ENCODE peak calls at places on chromosome 6, in seven cellular contexts. One of them, this sample, is unnamed.

GRCh38 chr6:102356170-102356569 is 962.7 kb downstream of the GRIK2 start:
- DNase-seq in T follicular helper cell: no peak
- DNase-seq in mesothelial cell of epicardium: no peak
- DNase-seq in SK-MEL-5: no peak
- DNase-seq in posterior cingulate gyrus: no peak
- DNase-seq in HTR-8/SVneo: no peak
- DNase-seq in H7: no peak
- DNase-seq in this sample: no peak

GRCh38 chr6:154228521-154228905 is 128.1 kb downstream of the IPCEF1 start:
- DNase-seq in HTR-8/SVneo: no peak
- DNase-seq in H7: no peak
- DNase-seq in T follicular helper cell: no peak
- DNase-seq in posterior cingulate gyrus: no peak
- DNase-seq in mesothelial cell of epicardium: no peak
- DNase-seq in SK-MEL-5: no peak
- DNase-seq in this sample: no peak

GRCh38 chr6:148999921-149000589 is 253.2 kb downstream of the UST start:
- DNase-seq in SK-MEL-5: no peak
- DNase-seq in T follicular helper cell: no peak
- DNase-seq in H7: no peak
- DNase-seq in HTR-8/SVneo: peak
- DNase-seq in mesothelial cell of epicardium: no peak
- DNase-seq in posterior cingulate gyrus: no peak
- DNase-seq in this sample: peak

GRCh38 chr6:1617466-1618304 is 8.0 kb downstream of the FOXC1 start:
- DNase-seq in posterior cingulate gyrus: peak
- DNase-seq in mesothelial cell of epicardium: no peak
- DNase-seq in H7: peak
- DNase-seq in HTR-8/SVneo: no peak
- DNase-seq in SK-MEL-5: no peak
- DNase-seq in T follicular helper cell: no peak
- DNase-seq in this sample: no peak

GRCh38 chr6:116387374-116387773 is 16.6 kb downstream of the DSE start:
- DNase-seq in T follicular helper cell: no peak
- DNase-seq in posterior cingulate gyrus: peak
- DNase-seq in H7: no peak
- DNase-seq in SK-MEL-5: no peak
- DNase-seq in mesothelial cell of epicardium: no peak
- DNase-seq in HTR-8/SVneo: no peak
- DNase-seq in this sample: peak

GRCh38 chr6:43725643-43726580 is 38.3 kb upstream of the MRPS18A start:
- DNase-seq in H7: no peak
- DNase-seq in HTR-8/SVneo: no peak
- DNase-seq in SK-MEL-5: no peak
- DNase-seq in mesothelial cell of epicardium: no peak
- DNase-seq in posterior cingulate gyrus: no peak
- DNase-seq in T follicular helper cell: no peak
- DNase-seq in this sample: no peak

GRCh38 chr6:27477318-27478013 is 4.6 kb upstream of the ZNF184 start:
- DNase-seq in H7: peak
- DNase-seq in SK-MEL-5: no peak
- DNase-seq in HTR-8/SVneo: no peak
- DNase-seq in mesothelial cell of epicardium: no peak
- DNase-seq in posterior cingulate gyrus: no peak
- DNase-seq in T follicular helper cell: no peak
- DNase-seq in this sample: no peak

GRCh38 chr6:163923658-163924411 is 509.3 kb downstream of the QKI start:
- DNase-seq in posterior cingulate gyrus: peak
- DNase-seq in mesothelial cell of epicardium: no peak
- DNase-seq in HTR-8/SVneo: no peak
- DNase-seq in SK-MEL-5: no peak
- DNase-seq in T follicular helper cell: no peak
- DNase-seq in H7: no peak
- DNase-seq in this sample: no peak

GRCh38 chr6:83707829-83708545 is 914 bp downstream of the SNAP91 start:
- DNase-seq in HTR-8/SVneo: peak
- DNase-seq in mesothelial cell of epicardium: no peak
- DNase-seq in SK-MEL-5: no peak
- DNase-seq in H7: peak
- DNase-seq in posterior cingulate gyrus: peak
- DNase-seq in T follicular helper cell: no peak
- DNase-seq in this sample: no peak

GRCh38 chr6:120498711-120499110 is 835.6 kb downstream of the TBC1D32 start:
- DNase-seq in mesothelial cell of epicardium: no peak
- DNase-seq in T follicular helper cell: no peak
- DNase-seq in H7: no peak
- DNase-seq in posterior cingulate gyrus: no peak
- DNase-seq in SK-MEL-5: no peak
- DNase-seq in HTR-8/SVneo: no peak
- DNase-seq in this sample: no peak

GRCh38 chr6:34011298-34011697 is 134.6 kb downstream of the GRM4 start:
- DNase-seq in HTR-8/SVneo: no peak
- DNase-seq in mesothelial cell of epicardium: no peak
- DNase-seq in H7: no peak
- DNase-seq in posterior cingulate gyrus: peak
- DNase-seq in T follicular helper cell: no peak
- DNase-seq in SK-MEL-5: no peak
- DNase-seq in this sample: no peak

GRCh38 chr6:159680104-159680503 is 12.9 kb downstream of the SOD2 start:
- DNase-seq in posterior cingulate gyrus: no peak
- DNase-seq in H7: no peak
- DNase-seq in mesothelial cell of epicardium: no peak
- DNase-seq in HTR-8/SVneo: no peak
- DNase-seq in T follicular helper cell: no peak
- DNase-seq in SK-MEL-5: no peak
- DNase-seq in this sample: peak

GRCh38 chr6:123803862-123804681 is at the start of gene NKAIN2:
- DNase-seq in mesothelial cell of epicardium: peak
- DNase-seq in H7: no peak
- DNase-seq in HTR-8/SVneo: no peak
- DNase-seq in T follicular helper cell: no peak
- DNase-seq in SK-MEL-5: no peak
- DNase-seq in posterior cingulate gyrus: peak
- DNase-seq in this sample: peak

GRCh38 chr6:18088419-18089296 is 33.8 kb downstream of the NHLRC1 start:
- DNase-seq in HTR-8/SVneo: no peak
- DNase-seq in T follicular helper cell: no peak
- DNase-seq in SK-MEL-5: peak
- DNase-seq in posterior cingulate gyrus: no peak
- DNase-seq in mesothelial cell of epicardium: no peak
- DNase-seq in H7: no peak
- DNase-seq in this sample: no peak

GRCh38 chr6:161226005-161226964 is 47.6 kb downstream of the AGPAT4 start:
- DNase-seq in H7: no peak
- DNase-seq in posterior cingulate gyrus: no peak
- DNase-seq in SK-MEL-5: no peak
- DNase-seq in T follicular helper cell: no peak
- DNase-seq in HTR-8/SVneo: no peak
- DNase-seq in mesothelial cell of epicardium: no peak
- DNase-seq in this sample: peak

GRCh38 chr6:3293271-3294155 is 34.8 kb downstream of the PSMG4 start:
- DNase-seq in T follicular helper cell: no peak
- DNase-seq in SK-MEL-5: no peak
- DNase-seq in mesothelial cell of epicardium: no peak
- DNase-seq in HTR-8/SVneo: no peak
- DNase-seq in posterior cingulate gyrus: peak
- DNase-seq in H7: no peak
- DNase-seq in this sample: no peak

GRCh38 chr6:106670236-106670635 is 40.9 kb downstream of the QRSL1 start:
- DNase-seq in HTR-8/SVneo: no peak
- DNase-seq in posterior cingulate gyrus: no peak
- DNase-seq in SK-MEL-5: no peak
- DNase-seq in H7: no peak
- DNase-seq in mesothelial cell of epicardium: no peak
- DNase-seq in T follicular helper cell: no peak
- DNase-seq in this sample: no peak

GRCh38 chr6:139376054-139376355 is 1.6 kb upstream of the CITED2 start:
- DNase-seq in H7: no peak
- DNase-seq in posterior cingulate gyrus: no peak
- DNase-seq in HTR-8/SVneo: no peak
- DNase-seq in T follicular helper cell: no peak
- DNase-seq in SK-MEL-5: no peak
- DNase-seq in mesothelial cell of epicardium: no peak
- DNase-seq in this sample: peak

GRCh38 chr6:33761922-33762629 is 15.4 kb upstream of the IP6K3 start:
- DNase-seq in mesothelial cell of epicardium: no peak
- DNase-seq in SK-MEL-5: peak
- DNase-seq in HTR-8/SVneo: peak
- DNase-seq in H7: peak
- DNase-seq in T follicular helper cell: no peak
- DNase-seq in posterior cingulate gyrus: peak
- DNase-seq in this sample: peak

GRCh38 chr6:85015396-85015990 is 251.1 kb upstream of the TBX18 start:
- DNase-seq in HTR-8/SVneo: peak
- DNase-seq in SK-MEL-5: peak
- DNase-seq in T follicular helper cell: no peak
- DNase-seq in posterior cingulate gyrus: no peak
- DNase-seq in H7: peak
- DNase-seq in mesothelial cell of epicardium: no peak
- DNase-seq in this sample: peak

GRCh38 chr6:34237722-34238506 is 1.2 kb downstream of the HMGA1 start:
- DNase-seq in mesothelial cell of epicardium: no peak
- DNase-seq in T follicular helper cell: peak
- DNase-seq in HTR-8/SVneo: no peak
- DNase-seq in H7: peak
- DNase-seq in SK-MEL-5: no peak
- DNase-seq in posterior cingulate gyrus: peak
- DNase-seq in this sample: no peak

GRCh38 chr6:72032056-72032455 is 145.7 kb downstream of the RIMS1 start:
- DNase-seq in mesothelial cell of epicardium: no peak
- DNase-seq in posterior cingulate gyrus: no peak
- DNase-seq in T follicular helper cell: no peak
- DNase-seq in H7: no peak
- DNase-seq in HTR-8/SVneo: no peak
- DNase-seq in SK-MEL-5: no peak
- DNase-seq in this sample: peak

GRCh38 chr6:13487122-13488014 is at the start of gene GFOD1:
- DNase-seq in mesothelial cell of epicardium: peak
- DNase-seq in SK-MEL-5: peak
- DNase-seq in H7: peak
- DNase-seq in posterior cingulate gyrus: peak
- DNase-seq in HTR-8/SVneo: peak
- DNase-seq in T follicular helper cell: peak
- DNase-seq in this sample: peak

GRCh38 chr6:33725891-33726673 is 14.6 kb upstream of the UQCC2 start:
- DNase-seq in mesothelial cell of epicardium: no peak
- DNase-seq in SK-MEL-5: no peak
- DNase-seq in HTR-8/SVneo: no peak
- DNase-seq in H7: no peak
- DNase-seq in T follicular helper cell: no peak
- DNase-seq in posterior cingulate gyrus: peak
- DNase-seq in this sample: no peak

GRCh38 chr6:53573299-53573698 is 28.4 kb upstream of the GCLC start:
- DNase-seq in SK-MEL-5: no peak
- DNase-seq in H7: peak
- DNase-seq in T follicular helper cell: no peak
- DNase-seq in HTR-8/SVneo: no peak
- DNase-seq in mesothelial cell of epicardium: no peak
- DNase-seq in posterior cingulate gyrus: no peak
- DNase-seq in this sample: no peak

GRCh38 chr6:13624871-13625288 is 9.7 kb downstream of the NOL7 start:
- DNase-seq in T follicular helper cell: no peak
- DNase-seq in H7: peak
- DNase-seq in mesothelial cell of epicardium: no peak
- DNase-seq in SK-MEL-5: peak
- DNase-seq in HTR-8/SVneo: peak
- DNase-seq in posterior cingulate gyrus: peak
- DNase-seq in this sample: peak

GRCh38 chr6:105601541-105602174 is 198.8 kb upstream of the PREP start:
- DNase-seq in SK-MEL-5: no peak
- DNase-seq in T follicular helper cell: no peak
- DNase-seq in H7: no peak
- DNase-seq in mesothelial cell of epicardium: no peak
- DNase-seq in posterior cingulate gyrus: peak
- DNase-seq in HTR-8/SVneo: no peak
- DNase-seq in this sample: peak

GRCh38 chr6:118569498-118569897 is 21.4 kb downstream of the PLN start:
- DNase-seq in HTR-8/SVneo: no peak
- DNase-seq in posterior cingulate gyrus: no peak
- DNase-seq in mesothelial cell of epicardium: no peak
- DNase-seq in H7: no peak
- DNase-seq in T follicular helper cell: no peak
- DNase-seq in SK-MEL-5: no peak
- DNase-seq in this sample: no peak

GRCh38 chr6:34934516-34934915 is 45.5 kb downstream of the ANKS1A start:
- DNase-seq in mesothelial cell of epicardium: peak
- DNase-seq in HTR-8/SVneo: no peak
- DNase-seq in posterior cingulate gyrus: no peak
- DNase-seq in H7: no peak
- DNase-seq in T follicular helper cell: no peak
- DNase-seq in SK-MEL-5: no peak
- DNase-seq in this sample: peak

GRCh38 chr6:166687538-166688259 is 60.6 kb upstream of the RPS6KA2 start:
- DNase-seq in mesothelial cell of epicardium: no peak
- DNase-seq in H7: peak
- DNase-seq in HTR-8/SVneo: no peak
- DNase-seq in posterior cingulate gyrus: no peak
- DNase-seq in SK-MEL-5: no peak
- DNase-seq in T follicular helper cell: no peak
- DNase-seq in this sample: no peak

GRCh38 chr6:152984387-152984872 is 1.6 kb upstream of the FBXO5 start:
- DNase-seq in posterior cingulate gyrus: no peak
- DNase-seq in mesothelial cell of epicardium: no peak
- DNase-seq in H7: no peak
- DNase-seq in SK-MEL-5: peak
- DNase-seq in HTR-8/SVneo: no peak
- DNase-seq in T follicular helper cell: no peak
- DNase-seq in this sample: no peak

GRCh38 chr6:148611213-148611612 is 135.6 kb upstream of the UST start:
- DNase-seq in posterior cingulate gyrus: peak
- DNase-seq in H7: no peak
- DNase-seq in SK-MEL-5: no peak
- DNase-seq in T follicular helper cell: no peak
- DNase-seq in mesothelial cell of epicardium: no peak
- DNase-seq in HTR-8/SVneo: no peak
- DNase-seq in this sample: peak

GRCh38 chr6:44054635-44055559 is 72.4 kb downstream of the MRPL14 start:
- DNase-seq in HTR-8/SVneo: no peak
- DNase-seq in H7: peak
- DNase-seq in posterior cingulate gyrus: peak
- DNase-seq in T follicular helper cell: no peak
- DNase-seq in SK-MEL-5: no peak
- DNase-seq in mesothelial cell of epicardium: no peak
- DNase-seq in this sample: no peak

GRCh38 chr6:71190809-71191208 is 97.8 kb upstream of the OGFRL1 start:
- DNase-seq in mesothelial cell of epicardium: no peak
- DNase-seq in HTR-8/SVneo: no peak
- DNase-seq in T follicular helper cell: no peak
- DNase-seq in SK-MEL-5: peak
- DNase-seq in H7: no peak
- DNase-seq in posterior cingulate gyrus: no peak
- DNase-seq in this sample: peak

GRCh38 chr6:24228681-24229255 is 102.8 kb downstream of the NRSN1 start:
- DNase-seq in HTR-8/SVneo: peak
- DNase-seq in H7: no peak
- DNase-seq in posterior cingulate gyrus: no peak
- DNase-seq in mesothelial cell of epicardium: no peak
- DNase-seq in T follicular helper cell: no peak
- DNase-seq in SK-MEL-5: peak
- DNase-seq in this sample: peak